ENCODE peak calls at places on chromosomes 7 and 10, in eight cellular contexts. K is transverse colon, C is HL-60, T is K562, U is HCT116, V is upper lobe of left lung, G is endothelial cell of umbilical vein, Z is HepG2. Y is an unnamed sample.

GRCh38 chr10:26215923-26216576 is 524 bp upstream of the GAD2 start:
- DNase-seq in K (no peak), G (no peak), T (no peak), V (no peak), U (no peak), C (peak), Z (no peak), Y (no peak)

GRCh38 chr7:85750454-85750949 is 563.6 kb upstream of the SEMA3D start:
- DNase-seq in T (peak), U (peak), G (peak), Z (peak), V (no peak), C (peak), K (no peak), Y (no peak)

GRCh38 chr10:110221721-110222261 is 14.4 kb downstream of the MXI1 start:
- DNase-seq in G (peak), K (peak), V (peak), Z (no peak), U (peak), T (peak), C (peak), Y (peak)

GRCh38 chr7:53596230-53596629 is 560.8 kb downstream of the POM121L12 start:
- DNase-seq in V (no peak), G (peak), K (no peak), Z (no peak), C (peak), T (no peak), U (no peak), Y (no peak)

GRCh38 chr7:115635367-115635766 is 395.2 kb downstream of the TFEC start:
- DNase-seq in Z (no peak), C (no peak), K (no peak), V (no peak), G (peak), U (no peak), T (no peak), Y (no peak)

GRCh38 chr7:83957333-83957732 is 237.3 kb downstream of the SEMA3A start:
- DNase-seq in V (no peak), C (no peak), U (no peak), G (no peak), K (no peak), Z (no peak), T (no peak), Y (no peak)

GRCh38 chr7:42237162-42237821 is at the start of gene GLI3:
- DNase-seq in K (peak), V (peak), U (no peak), Z (no peak), C (peak), G (peak), T (peak), Y (no peak)

GRCh38 chr10:78862328-78862640 is 206.5 kb upstream of the ZMIZ1 start:
- DNase-seq in K (no peak), T (no peak), Z (no peak), C (no peak), V (no peak), G (no peak), U (no peak), Y (no peak)

GRCh38 chr10:89645742-89646172 is 715 bp upstream of the PANK1 start:
- DNase-seq in C (no peak), Z (peak), T (peak), G (no peak), K (peak), U (no peak), V (no peak), Y (no peak)

GRCh38 chr10:48634984-48635557 is 30.2 kb upstream of the ARHGAP22 start:
- DNase-seq in Z (no peak), T (no peak), G (no peak), U (no peak), C (no peak), V (no peak), K (no peak), Y (no peak)
- H3K27ac ChIP-seq in Z (no peak), T (no peak), G (no peak), U (no peak), C (no peak), V (peak), K (peak), Y (no peak)

DNA sequence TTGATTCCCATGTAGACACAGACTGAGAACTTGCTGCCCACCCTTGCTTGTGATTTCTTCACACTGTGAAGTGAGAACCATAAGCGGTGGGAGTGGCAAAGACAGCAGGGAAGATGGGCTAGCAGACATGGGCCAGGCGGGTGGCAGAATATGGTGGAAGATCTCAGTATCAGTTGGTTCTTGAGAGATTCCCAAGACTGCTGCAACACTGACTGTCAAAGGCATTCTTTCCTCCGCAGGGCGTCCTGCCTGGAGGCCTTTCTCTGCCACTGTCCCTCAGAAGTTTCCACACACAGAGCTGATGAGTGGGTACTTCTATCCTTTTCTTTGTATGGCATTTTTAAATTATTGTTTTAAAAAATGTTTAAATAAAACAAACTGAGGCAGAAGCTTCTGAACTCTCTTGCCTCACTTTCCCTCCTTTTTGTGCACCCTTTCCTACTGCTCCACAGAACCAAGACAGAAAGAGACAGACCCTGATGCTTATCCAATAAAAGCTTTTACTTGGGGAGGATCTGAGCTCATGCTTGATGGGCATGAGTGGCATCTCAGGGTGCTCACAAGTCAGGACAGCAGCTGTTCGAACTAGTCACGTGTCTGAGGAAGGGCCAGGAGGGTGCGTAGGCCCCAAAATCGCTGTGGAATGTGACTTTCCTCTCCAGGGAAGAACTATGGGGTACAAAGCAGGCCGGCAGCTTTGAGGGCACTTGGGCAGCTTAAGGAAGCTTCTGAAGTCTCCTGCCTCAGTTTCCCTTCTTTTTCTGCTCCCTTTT is 104.7 kb upstream of the PCGF5 start:
- DNase-seq in Z (no peak), G (no peak), V (no peak), U (no peak), T (no peak), K (no peak), C (no peak), Y (no peak)
- TF ChIP-seq POLR2AphosphoS5 in Z (no peak), G (no peak), V (no peak), U (no peak), T (no peak), K (no peak), C (no peak), Y (no peak)

GRCh38 chr7:77863860-77864259 is 65.3 kb downstream of the PHTF2 start:
- DNase-seq in C (no peak), Z (no peak), V (no peak), K (no peak), T (no peak), U (no peak), G (no peak), Y (no peak)

GRCh38 chr7:77866370-77866769 is 67.8 kb downstream of the PHTF2 start:
- DNase-seq in Z (no peak), T (no peak), C (no peak), U (no peak), K (no peak), G (peak), V (no peak), Y (no peak)

GRCh38 chr7:77862691-77863090 is 64.1 kb downstream of the PHTF2 start:
- DNase-seq in C (no peak), Z (no peak), U (no peak), V (no peak), G (no peak), K (no peak), T (no peak), Y (no peak)

GRCh38 chr7:77867208-77867915 is 68.8 kb downstream of the PHTF2 start:
- DNase-seq in V (no peak), C (no peak), Z (no peak), T (no peak), U (no peak), K (no peak), G (peak), Y (no peak)

DNA sequence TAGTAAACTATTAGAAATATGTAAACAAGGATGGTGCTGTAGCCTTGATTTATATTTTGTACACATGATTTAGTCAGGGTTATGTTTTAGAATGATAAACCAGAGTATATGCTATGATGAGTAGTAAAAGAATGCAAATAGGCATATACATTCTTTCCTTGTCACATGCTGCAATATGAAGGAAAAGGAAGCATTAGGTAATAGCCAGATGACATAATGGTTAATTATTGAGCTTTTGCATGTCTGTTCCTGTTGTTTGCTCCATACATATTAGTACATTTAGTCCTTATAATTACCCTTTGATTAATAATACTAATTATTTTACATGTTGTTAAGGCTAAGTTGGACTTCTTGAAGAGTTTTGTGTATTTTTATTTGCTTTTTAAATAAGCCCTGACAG is 68.2 kb downstream of the PHTF2 start:
- DNase-seq in U (no peak), C (no peak), Z (peak), T (no peak), G (peak), V (no peak), K (no peak), Y (no peak)
- H3K27ac ChIP-seq in U (no peak), C (no peak), Z (no peak), T (no peak), G (peak), V (no peak), K (no peak), Y (no peak)

GRCh38 chr10:5460468-5461200 is 38.7 kb downstream of the CALML5 start:
- DNase-seq in C (no peak), U (no peak), V (no peak), T (no peak), K (no peak), Z (no peak), G (no peak), Y (no peak)
- TF ChIP-seq POLR2AphosphoS5 in C (no peak), U (no peak), V (no peak), T (peak), K (no peak), Z (no peak), G (no peak), Y (no peak)

DNA sequence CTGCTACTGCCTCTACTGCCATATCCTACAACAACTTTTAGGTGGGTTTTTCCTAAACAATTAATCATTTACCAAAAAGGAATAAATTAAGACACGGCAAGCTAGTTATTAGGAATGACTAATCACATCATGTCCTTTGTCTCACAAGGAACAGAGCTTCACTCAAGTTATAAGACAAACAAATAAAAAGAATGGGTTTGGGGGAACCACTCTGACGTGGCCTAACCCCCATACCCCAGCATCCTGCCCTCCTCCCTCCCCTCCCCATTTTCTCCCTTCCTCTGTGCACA is 43.2 kb downstream of the DOCK4 start:
- DNase-seq in G (peak), U (no peak), V (no peak), T (no peak), C (no peak), K (no peak), Z (no peak), Y (no peak)
- H3K27ac ChIP-seq in G (peak), U (no peak), V (no peak), T (no peak), C (no peak), K (no peak), Z (peak), Y (no peak)

Y was measured in vagina.